ENCODE peak calls at places on chromosomes 5 and 9, in seven cellular contexts. One of them, this sample, is unnamed.

GRCh38 chr5:146718628-146719027 is 159.9 kb downstream of the PPP2R2B start:
- DNase-seq in stimulated activated CD4-positive, alpha-beta T cell treated with anti-CD3 and anti-CD28 coated beads, Interleukin-4, amount 100 ng/mL, for 4 hours: no peak
- DNase-seq in RPMI7951: no peak
- DNase-seq in AG04450: no peak
- DNase-seq in stimulated activated naive CD8-positive, alpha-beta T cell treated with anti-CD3 and anti-CD28 coated beads, Interleukin-15, amount 100 ng/mL, for 72 hours: no peak
- DNase-seq in effector CD8-positive, alpha-beta T cell: no peak
- DNase-seq in stimulated activated CD8-positive, alpha-beta memory T cell treated with anti-CD3 and anti-CD28 coated beads, Interleukin-7, amount 100 ng/mL, for 24 hours: no peak
- DNase-seq in this sample: no peak

GRCh38 chr9:123329329-123329955 is 26.6 kb upstream of the CRB2 start:
- DNase-seq in effector CD8-positive, alpha-beta T cell: no peak
- DNase-seq in RPMI7951: peak
- DNase-seq in AG04450: no peak
- DNase-seq in stimulated activated CD4-positive, alpha-beta T cell treated with anti-CD3 and anti-CD28 coated beads, Interleukin-4, amount 100 ng/mL, for 4 hours: no peak
- DNase-seq in stimulated activated CD8-positive, alpha-beta memory T cell treated with anti-CD3 and anti-CD28 coated beads, Interleukin-7, amount 100 ng/mL, for 24 hours: no peak
- DNase-seq in stimulated activated naive CD8-positive, alpha-beta T cell treated with anti-CD3 and anti-CD28 coated beads, Interleukin-15, amount 100 ng/mL, for 72 hours: no peak
- DNase-seq in this sample: no peak

GRCh38 chr9:124869986-124870560 is 8.1 kb downstream of the ARPC5L start:
- DNase-seq in stimulated activated CD4-positive, alpha-beta T cell treated with anti-CD3 and anti-CD28 coated beads, Interleukin-4, amount 100 ng/mL, for 4 hours: peak
- DNase-seq in RPMI7951: peak
- DNase-seq in stimulated activated naive CD8-positive, alpha-beta T cell treated with anti-CD3 and anti-CD28 coated beads, Interleukin-15, amount 100 ng/mL, for 72 hours: peak
- DNase-seq in AG04450: no peak
- DNase-seq in effector CD8-positive, alpha-beta T cell: peak
- DNase-seq in stimulated activated CD8-positive, alpha-beta memory T cell treated with anti-CD3 and anti-CD28 coated beads, Interleukin-7, amount 100 ng/mL, for 24 hours: peak
- DNase-seq in this sample: peak

GRCh38 chr9:23603311-23603710 is 222.7 kb downstream of the ELAVL2 start:
- DNase-seq in stimulated activated CD4-positive, alpha-beta T cell treated with anti-CD3 and anti-CD28 coated beads, Interleukin-4, amount 100 ng/mL, for 4 hours: no peak
- DNase-seq in stimulated activated CD8-positive, alpha-beta memory T cell treated with anti-CD3 and anti-CD28 coated beads, Interleukin-7, amount 100 ng/mL, for 24 hours: no peak
- DNase-seq in RPMI7951: peak
- DNase-seq in effector CD8-positive, alpha-beta T cell: no peak
- DNase-seq in stimulated activated naive CD8-positive, alpha-beta T cell treated with anti-CD3 and anti-CD28 coated beads, Interleukin-15, amount 100 ng/mL, for 72 hours: no peak
- DNase-seq in AG04450: no peak
- DNase-seq in this sample: no peak

GRCh38 chr5:179608131-179608581 is 15.3 kb downstream of the HNRNPH1 start:
- DNase-seq in stimulated activated CD4-positive, alpha-beta T cell treated with anti-CD3 and anti-CD28 coated beads, Interleukin-4, amount 100 ng/mL, for 4 hours: no peak
- DNase-seq in stimulated activated CD8-positive, alpha-beta memory T cell treated with anti-CD3 and anti-CD28 coated beads, Interleukin-7, amount 100 ng/mL, for 24 hours: no peak
- DNase-seq in stimulated activated naive CD8-positive, alpha-beta T cell treated with anti-CD3 and anti-CD28 coated beads, Interleukin-15, amount 100 ng/mL, for 72 hours: no peak
- DNase-seq in RPMI7951: peak
- DNase-seq in AG04450: no peak
- DNase-seq in effector CD8-positive, alpha-beta T cell: no peak
- DNase-seq in this sample: no peak

GRCh38 chr9:5947912-5948311 is 57.2 kb downstream of the MLANA start:
- DNase-seq in stimulated activated CD8-positive, alpha-beta memory T cell treated with anti-CD3 and anti-CD28 coated beads, Interleukin-7, amount 100 ng/mL, for 24 hours: no peak
- DNase-seq in effector CD8-positive, alpha-beta T cell: no peak
- DNase-seq in AG04450: no peak
- DNase-seq in stimulated activated CD4-positive, alpha-beta T cell treated with anti-CD3 and anti-CD28 coated beads, Interleukin-4, amount 100 ng/mL, for 4 hours: no peak
- DNase-seq in RPMI7951: peak
- DNase-seq in stimulated activated naive CD8-positive, alpha-beta T cell treated with anti-CD3 and anti-CD28 coated beads, Interleukin-15, amount 100 ng/mL, for 72 hours: no peak
- DNase-seq in this sample: no peak

GRCh38 chr5:1942158-1942557 is 59.4 kb upstream of the IRX4 start:
- DNase-seq in effector CD8-positive, alpha-beta T cell: no peak
- DNase-seq in AG04450: no peak
- DNase-seq in stimulated activated CD8-positive, alpha-beta memory T cell treated with anti-CD3 and anti-CD28 coated beads, Interleukin-7, amount 100 ng/mL, for 24 hours: no peak
- DNase-seq in RPMI7951: no peak
- DNase-seq in stimulated activated naive CD8-positive, alpha-beta T cell treated with anti-CD3 and anti-CD28 coated beads, Interleukin-15, amount 100 ng/mL, for 72 hours: no peak
- DNase-seq in stimulated activated CD4-positive, alpha-beta T cell treated with anti-CD3 and anti-CD28 coated beads, Interleukin-4, amount 100 ng/mL, for 4 hours: no peak
- DNase-seq in this sample: no peak

GRCh38 chr5:127941646-127942045 is 141.9 kb upstream of the SLC12A2 start:
- DNase-seq in stimulated activated CD8-positive, alpha-beta memory T cell treated with anti-CD3 and anti-CD28 coated beads, Interleukin-7, amount 100 ng/mL, for 24 hours: no peak
- DNase-seq in effector CD8-positive, alpha-beta T cell: no peak
- DNase-seq in AG04450: no peak
- DNase-seq in stimulated activated CD4-positive, alpha-beta T cell treated with anti-CD3 and anti-CD28 coated beads, Interleukin-4, amount 100 ng/mL, for 4 hours: no peak
- DNase-seq in RPMI7951: no peak
- DNase-seq in stimulated activated naive CD8-positive, alpha-beta T cell treated with anti-CD3 and anti-CD28 coated beads, Interleukin-15, amount 100 ng/mL, for 72 hours: no peak
- DNase-seq in this sample: no peak

GRCh38 chr9:127056446-127056845 is 66.0 kb downstream of the ANGPTL2 start:
- DNase-seq in stimulated activated CD4-positive, alpha-beta T cell treated with anti-CD3 and anti-CD28 coated beads, Interleukin-4, amount 100 ng/mL, for 4 hours: no peak
- DNase-seq in stimulated activated naive CD8-positive, alpha-beta T cell treated with anti-CD3 and anti-CD28 coated beads, Interleukin-15, amount 100 ng/mL, for 72 hours: no peak
- DNase-seq in AG04450: no peak
- DNase-seq in stimulated activated CD8-positive, alpha-beta memory T cell treated with anti-CD3 and anti-CD28 coated beads, Interleukin-7, amount 100 ng/mL, for 24 hours: no peak
- DNase-seq in effector CD8-positive, alpha-beta T cell: no peak
- DNase-seq in RPMI7951: no peak
- DNase-seq in this sample: no peak

This sample was measured in T-helper 17 cell.